ENCODE peak calls at places on chromosomes 13 and 19, in four cellular contexts. T, P, G and S are unnamed samples.
A peak's percentile ranks its signal among the peaks of the same experiment; 100 is the strongest.

GRCh38 chr13:38099751-38100150 is 230.2 kb upstream of the TRPC4 start:
- DNase-seq in G (no peak), T (no peak), P (no peak), S (no peak)

GRCh38 chr13:54241719-54242118 is 1213.1 kb downstream of the OLFM4 start:
- DNase-seq in T (no peak), P (no peak), G (no peak), S (no peak)

GRCh38 chr13:24694907-24695306 is 14.7 kb downstream of the ATP12A start:
- DNase-seq in T (no peak), G (no peak), P (no peak), S (no peak)

GRCh38 chr19:20038358-20039202 is 725 bp downstream of the ZNF682 start:
- DNase-seq in P (no peak), G (no peak), T (no peak), S (no peak)

GRCh38 chr19:2034729-2035589 is 16.1 kb downstream of the MKNK2 start:
- DNase-seq in T (peak; percentile 94), G (no peak), P (peak; percentile 87), S (no peak)

GRCh38 chr19:35868172-35868822 is at the start of gene APLP1:
- DNase-seq in T (peak; percentile 91), P (no peak), G (peak; percentile 14), S (no peak)

GRCh38 chr19:36046443-36047050 is 7.5 kb downstream of the THAP8 start:
- DNase-seq in G (no peak), T (no peak), P (no peak), S (no peak)

GRCh38 chr19:49272204-49272603 is 52.8 kb downstream of the SLC6A16 start:
- DNase-seq in T (no peak), G (no peak), P (peak; percentile 50), S (no peak)

GRCh38 chr19:10006335-10006708 is 4.0 kb downstream of the COL5A3 start:
- DNase-seq in G (no peak), P (no peak), T (no peak), S (no peak)

GRCh38 chr19:55460670-55461258 is 678 bp downstream of the ISOC2 start:
- DNase-seq in P (no peak), T (peak; percentile 88), G (peak; percentile 84), S (no peak)

GRCh38 chr13:107322228-107322627 is 754.3 kb upstream of the ARGLU1 start:
- DNase-seq in P (no peak), G (no peak), T (no peak), S (no peak)

GRCh38 chr19:470701-471100 is 9.9 kb upstream of the SHC2 start:
- DNase-seq in G (no peak), P (no peak), T (no peak), S (no peak)

GRCh38 chr19:11180346-11180745 is 17.0 kb downstream of the KANK2 start:
- DNase-seq in P (no peak), T (no peak), G (no peak), S (no peak)
- H3K4me1 ChIP-seq in P (no peaks in the 10 kb centered on the region), T (peaks cover 5% of the 10 kb centered on the region), G (peaks cover 8% of the 10 kb centered on the region), S (no peaks in the 10 kb centered on the region)

GRCh38 chr19:4473708-4474503 is 1.8 kb downstream of the HDGFL2 start:
- DNase-seq in T (no peak), G (no peak), P (no peak), S (no peak)

GRCh38 chr19:4471400-4472173 is 510 bp upstream of the HDGFL2 start:
- DNase-seq in P (peak; percentile 100), T (peak; percentile 96), G (peak; percentile 100), S (peak; percentile 99)

GRCh38 chr19:4474504-4475136 is 2.5 kb downstream of the HDGFL2 start:
- DNase-seq in P (no peak), G (no peak), T (peak; percentile 53), S (no peak)

GRCh38 chr19:4473011-4473410 is 914 bp downstream of the HDGFL2 start:
- DNase-seq in G (no peak), P (no peak), T (no peak), S (no peak)

GRCh38 chr19:4472174-4472974 is at the start of gene HDGFL2:
- DNase-seq in T (no peak), G (no peak), P (no peak), S (no peak)
- TF ChIP-seq TCF7L2 in T (no peak), G (no peak), P (no peak), S (no peak)

DNA sequence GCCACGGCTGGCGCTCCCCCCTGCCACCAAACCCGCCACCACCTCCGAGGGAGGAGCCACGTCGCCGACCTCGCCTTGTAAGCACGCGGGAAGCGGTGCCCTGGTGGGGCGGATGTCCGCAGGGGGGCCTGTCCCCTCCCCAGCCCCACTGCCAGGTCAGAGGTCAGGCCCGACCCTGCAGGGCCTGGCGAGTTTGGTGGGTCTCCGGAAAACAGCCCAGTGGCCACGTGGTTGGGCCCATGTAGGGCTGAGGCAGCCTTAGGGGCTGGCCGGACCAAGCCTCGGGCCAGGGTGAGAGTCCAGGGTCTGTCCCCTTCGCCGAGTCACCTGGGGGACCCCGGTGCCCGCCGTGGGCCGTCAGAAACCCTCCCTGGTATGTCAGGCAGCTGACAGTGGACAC is 26.5 kb downstream of the SMIM24 start:
- DNase-seq in T (no peak), P (no peak), G (no peak), S (no peak)
- H3K4me1 ChIP-seq in T (peaks cover 44% of the 10 kb centered on the region), P (no peaks in the 10 kb centered on the region), G (peaks cover 16% of the 10 kb centered on the region), S (peaks cover 26% of the 10 kb centered on the region)

GRCh38 chr19:5799247-5800241 is 5.3 kb upstream of the NRTN start:
- DNase-seq in G (no peak), T (peak; percentile 82), P (no peak), S (no peak)
- TF ChIP-seq TCF7L2 in G (no peak), T (no peak), P (no peak), S (no peak)

DNA sequence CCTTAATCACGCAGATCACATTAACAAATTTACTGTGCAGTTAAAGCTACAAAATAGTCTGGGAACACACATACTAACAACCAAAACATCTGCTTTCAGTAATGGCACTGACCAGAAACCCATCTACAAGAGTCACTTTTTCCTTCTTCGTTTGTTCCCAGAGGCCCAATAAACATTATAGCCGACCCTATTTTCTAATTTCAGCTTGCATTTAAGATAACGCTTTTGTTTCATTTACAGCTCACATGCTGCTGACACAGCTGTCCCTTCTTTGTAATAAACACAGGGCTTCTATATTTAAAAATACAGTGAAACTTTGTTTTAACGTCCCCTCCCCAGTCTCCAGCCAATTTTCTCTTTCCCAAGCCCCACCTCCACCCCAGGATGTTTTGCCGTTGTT is 1.8 kb upstream of the WBP4 start:
- DNase-seq in G (no peak), P (no peak), T (no peak), S (no peak)
- H3K4me1 ChIP-seq in G (peaks cover 68% of the 10 kb centered on the region), P (peaks cover 36% of the 10 kb centered on the region), T (peaks cover 9% of the 10 kb centered on the region), S (peaks cover 51% of the 10 kb centered on the region)